ENCODE peak calls at places on chromosomes 12 and 14, in four cellular contexts. O is right atrium auricular region; A is CD8-positive, alpha-beta T cell; R is transverse colon. L is an unnamed sample. For H3K36me3, the result is how much of the 10 kb centered on the place peaks cover.

GRCh38 chr14:34872822-34873590 is 2.2 kb downstream of the BAZ1A start:
- DNase-seq in O (no peak), A (no peak), R (peak), L (no peak)

GRCh38 chr14:51677738-51678137 is 26.0 kb downstream of the FRMD6 start:
- DNase-seq in O (no peak), A (no peak), R (no peak), L (no peak)

GRCh38 chr12:94098466-94098865 is 49.9 kb upstream of the PLXNC1 start:
- DNase-seq in O (no peak), A (no peak), R (no peak), L (no peak)

GRCh38 chr12:75795125-75795524 is 236.5 kb downstream of the PHLDA1 start:
- DNase-seq in O (no peak), A (no peak), R (no peak), L (no peak)

GRCh38 chr14:59028476-59029202 is 159.8 kb upstream of the DAAM1 start:
- DNase-seq in O (no peak), A (no peak), R (peak), L (no peak)

GRCh38 chr12:72543777-72544467 is 271.8 kb downstream of the TRHDE start:
- DNase-seq in O (no peak), A (no peak), R (no peak), L (no peak)

GRCh38 chr12:15928345-15928744 is 17.2 kb downstream of the DERA start:
- DNase-seq in O (no peak), A (no peak), R (no peak), L (no peak)

GRCh38 chr12:106750524-106750923 is 24.0 kb upstream of the RIC8B start:
- DNase-seq in O (no peak), A (no peak), R (no peak), L (no peak)

GRCh38 chr12:14129601-14130178 is 148.3 kb upstream of the GRIN2B start:
- DNase-seq in O (no peak), A (no peak), R (no peak), L (no peak)

GRCh38 chr14:105884808-105885281 is 358.5 kb downstream of the TMEM121 start:
- DNase-seq in O (no peak), A (no peak), R (no peak), L (peak)

GRCh38 chr12:92928431-92928961 is 599 bp downstream of the EEA1 start:
- DNase-seq in O (peak), A (peak), R (peak), L (peak)

GRCh38 chr14:22793976-22794375 is 21.3 kb downstream of the SLC7A7 start:
- DNase-seq in O (no peak), A (no peak), R (no peak), L (no peak)

GRCh38 chr12:28292699-28293098 is 102.4 kb downstream of the CCDC91 start:
- DNase-seq in O (no peak), A (no peak), R (no peak), L (no peak)

GRCh38 chr12:3227076-3227975 is 150.1 kb downstream of the TSPAN9 start:
- DNase-seq in O (no peak), A (no peak), R (no peak), L (no peak)

GRCh38 chr14:59482120-59482434 is 2.1 kb downstream of the L3HYPDH start:
- DNase-seq in O (no peak), A (no peak), R (no peak), L (no peak)

GRCh38 chr12:57626111-57626928 is 6.7 kb downstream of the B4GALNT1 start:
- DNase-seq in O (no peak), A (no peak), R (no peak), L (no peak)

GRCh38 chr14:87898301-87898700 is 94.7 kb downstream of the GALC start:
- DNase-seq in O (no peak), A (no peak), R (no peak), L (no peak)

GRCh38 chr14:103089386-103090335 is 4.9 kb upstream of the EXOC3L4 start:
- DNase-seq in O (no peak), A (no peak), R (no peak), L (no peak)

GRCh38 chr14:61713724-61714437 is 18.6 kb downstream of the HIF1A start:
- DNase-seq in O (no peak), A (no peak), R (no peak), L (no peak)

GRCh38 chr12:9925746-9926393 is 6.3 kb downstream of the CLEC2A start:
- DNase-seq in O (no peak), A (no peak), R (no peak), L (no peak)

GRCh38 chr14:70909788-70910614 is 2.7 kb downstream of the PCNX1 start:
- DNase-seq in O (no peak), A (no peak), R (no peak), L (no peak)

GRCh38 chr14:80364816-80365215 is 153.5 kb upstream of the DIO2 start:
- DNase-seq in O (no peak), A (no peak), R (no peak), L (no peak)

DNA sequence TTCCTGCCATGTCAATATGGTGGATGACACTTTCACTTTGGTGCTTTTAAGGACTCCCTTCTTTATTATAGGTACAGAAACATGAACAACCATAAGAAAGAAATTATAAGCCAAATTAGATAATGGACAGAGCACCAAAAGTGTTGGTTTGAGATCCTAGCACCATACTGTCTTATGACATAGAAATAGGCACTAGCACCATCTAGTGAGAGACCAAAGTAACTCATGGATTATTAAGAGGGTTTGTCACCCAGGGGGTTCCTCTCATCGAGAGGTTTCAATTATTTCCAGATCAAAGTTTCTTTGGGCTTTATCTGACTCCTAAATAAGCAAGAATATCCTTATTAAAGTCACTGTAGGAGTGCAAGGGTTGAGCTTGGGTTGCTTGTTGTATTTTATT is 153.0 kb upstream of the DIO2 start:
- DNase-seq in O (no peak), A (no peak), R (no peak), L (no peak)
- H3K27ac ChIP-seq in O (no peak), A (no peak), R (no peak), L (no peak)

DNA sequence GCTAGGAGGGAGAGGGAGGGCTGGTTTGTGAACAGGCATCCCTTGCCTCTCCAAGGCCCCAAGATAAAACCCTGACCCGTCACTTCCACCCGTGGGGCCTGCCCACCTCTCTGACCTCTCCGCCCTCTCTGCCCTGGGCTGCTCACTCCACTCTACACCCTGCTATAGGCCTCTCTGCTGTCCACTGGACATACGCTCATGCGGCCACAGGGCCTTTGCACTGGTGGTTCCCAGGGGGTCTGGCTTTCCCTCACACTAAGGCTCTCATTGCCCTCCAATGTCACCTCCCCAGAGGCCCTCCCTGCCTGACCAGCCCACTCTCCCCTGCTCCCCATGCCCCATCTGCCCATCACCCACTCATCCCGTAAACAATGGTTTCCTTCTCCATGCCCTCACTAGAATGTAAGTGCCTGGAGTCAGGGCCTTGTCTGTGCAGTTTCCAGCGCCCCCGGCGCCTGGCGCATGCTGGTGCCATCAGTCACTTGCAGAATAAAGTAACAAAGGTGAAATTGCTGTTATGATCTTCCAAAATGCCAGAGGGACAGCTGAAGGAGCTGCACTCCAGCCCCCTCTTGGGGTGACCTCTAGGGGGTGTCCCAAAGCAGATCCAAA is 73.6 kb downstream of the RFLNA start:
- DNase-seq in O (no peak), A (no peak), R (no peak), L (no peak)
- H3K36me3 ChIP-seq in O (under half), A (under half), R (under half), L (under half)

DNA sequence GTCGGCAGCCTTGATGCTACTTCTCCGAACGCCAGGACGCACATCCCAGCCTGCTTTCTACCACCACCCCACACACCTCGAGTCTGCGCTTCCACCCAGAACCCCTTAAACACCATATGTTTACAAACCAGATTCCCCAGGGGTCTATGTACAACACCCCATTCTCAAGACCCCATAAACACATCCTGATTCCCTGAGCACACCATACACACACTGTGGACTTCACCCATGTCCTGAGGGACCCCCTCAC is 738 bp downstream of the TTC7B start:
- DNase-seq in O (no peak), A (no peak), R (no peak), L (no peak)
- H3K4me3 ChIP-seq in O (peak), A (no peak), R (peak), L (peak)

GRCh38 chr12:12350868-12351463 is 924 bp upstream of the MANSC1 start:
- DNase-seq in O (no peak), A (no peak), R (peak), L (no peak)
- H3K27ac ChIP-seq in O (no peak), A (no peak), R (peak), L (no peak)

DNA sequence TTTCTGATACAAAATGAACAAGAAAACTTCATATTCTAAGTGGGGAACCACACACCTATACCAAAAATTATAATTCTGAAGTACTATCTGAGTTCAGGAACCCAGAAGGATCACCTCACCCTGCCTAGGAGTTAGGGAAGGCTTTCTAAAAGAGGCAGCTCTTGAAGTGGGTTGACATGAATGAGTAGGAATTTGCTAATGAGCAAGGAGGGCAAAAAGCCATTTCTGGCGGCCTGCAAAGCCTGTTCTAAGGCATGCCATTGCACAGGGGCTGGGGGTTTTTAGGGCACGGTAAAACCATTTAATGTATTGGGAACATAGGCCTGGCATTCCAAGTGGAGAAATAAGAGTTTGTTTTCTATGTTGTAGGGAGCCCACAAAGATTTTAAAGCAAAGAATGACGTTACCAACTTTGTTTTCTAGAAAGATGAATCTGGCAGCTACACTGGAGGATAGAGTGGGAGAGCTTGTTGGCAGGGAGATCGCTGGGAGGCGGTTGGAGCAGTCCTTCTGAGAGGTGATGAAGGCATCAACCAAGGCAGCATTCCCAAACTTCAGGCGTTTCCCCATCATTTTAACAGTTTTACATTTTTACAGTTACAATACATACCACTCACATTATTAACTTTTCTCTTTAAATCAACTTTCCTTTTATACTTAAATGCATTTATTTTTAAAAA is 14.1 kb downstream of the IFT43 start:
- DNase-seq in O (no peak), A (no peak), R (no peak), L (no peak)
- H3K36me3 ChIP-seq in O (under half), A (under half), R (under half), L (under half)

GRCh38 chr12:114670257-114670955 is 13.6 kb downstream of the TBX3 start:
- DNase-seq in O (no peak), A (no peak), R (no peak), L (no peak)

GRCh38 chr12:114667669-114668150 is 16.3 kb downstream of the TBX3 start:
- DNase-seq in O (no peak), A (no peak), R (no peak), L (no peak)

GRCh38 chr12:114669501-114670256 is 14.3 kb downstream of the TBX3 start:
- DNase-seq in O (no peak), A (no peak), R (no peak), L (no peak)

GRCh38 chr12:114668151-114668891 is 15.7 kb downstream of the TBX3 start:
- DNase-seq in O (peak), A (no peak), R (peak), L (peak)

DNA sequence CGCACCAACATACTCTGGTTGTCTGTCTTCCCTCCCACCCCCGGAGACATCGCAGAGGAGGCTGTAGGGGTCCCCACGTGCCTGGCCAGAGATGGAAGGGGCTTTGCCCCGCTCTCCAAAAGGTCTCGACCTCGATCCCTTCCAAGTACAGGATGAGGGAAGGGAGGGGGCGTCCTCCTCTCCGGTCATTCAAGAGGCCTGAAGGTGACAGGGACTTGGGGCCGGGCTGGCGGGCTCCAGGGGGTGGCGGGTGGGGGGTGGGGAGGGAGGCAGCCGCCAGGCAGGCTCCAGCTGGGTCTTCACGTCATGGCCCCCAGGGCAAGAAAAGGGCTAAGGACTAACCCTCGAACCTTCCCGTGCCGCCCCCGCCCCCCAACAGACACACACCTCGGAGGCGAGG is 15.1 kb downstream of the TBX3 start:
- DNase-seq in O (no peak), A (no peak), R (no peak), L (no peak)
- H3K4me3 ChIP-seq in O (peak), A (no peak), R (peak), L (peak)

GRCh38 chr12:110503432-110503831 is 1.3 kb downstream of the RAD9B start:
- DNase-seq in O (no peak), A (no peak), R (no peak), L (no peak)

GRCh38 chr12:110501722-110502448 is at the start of the genes RAD9B and VPS29:
- DNase-seq in O (peak), A (peak), R (peak), L (peak)

GRCh38 chr12:110502449-110502738 is 263 bp downstream of the RAD9B start:
- DNase-seq in O (no peak), A (no peak), R (no peak), L (no peak)

GRCh38 chr12:110498984-110499706 is 2.8 kb downstream of the VPS29 start:
- DNase-seq in O (no peak), A (no peak), R (no peak), L (no peak)

GRCh38 chr12:110501378-110501721 is 561 bp downstream of the VPS29 start:
- DNase-seq in O (no peak), A (no peak), R (no peak), L (peak)
- H3K27ac ChIP-seq in O (peak), A (peak), R (peak), L (peak)

GRCh38 chr12:334114-334513 is 55.0 kb downstream of the KDM5A start:
- DNase-seq in O (no peak), A (no peak), R (no peak), L (no peak)

GRCh38 chr12:337039-337438 is 52.1 kb downstream of the KDM5A start:
- DNase-seq in O (no peak), A (no peak), R (no peak), L (no peak)

DNA sequence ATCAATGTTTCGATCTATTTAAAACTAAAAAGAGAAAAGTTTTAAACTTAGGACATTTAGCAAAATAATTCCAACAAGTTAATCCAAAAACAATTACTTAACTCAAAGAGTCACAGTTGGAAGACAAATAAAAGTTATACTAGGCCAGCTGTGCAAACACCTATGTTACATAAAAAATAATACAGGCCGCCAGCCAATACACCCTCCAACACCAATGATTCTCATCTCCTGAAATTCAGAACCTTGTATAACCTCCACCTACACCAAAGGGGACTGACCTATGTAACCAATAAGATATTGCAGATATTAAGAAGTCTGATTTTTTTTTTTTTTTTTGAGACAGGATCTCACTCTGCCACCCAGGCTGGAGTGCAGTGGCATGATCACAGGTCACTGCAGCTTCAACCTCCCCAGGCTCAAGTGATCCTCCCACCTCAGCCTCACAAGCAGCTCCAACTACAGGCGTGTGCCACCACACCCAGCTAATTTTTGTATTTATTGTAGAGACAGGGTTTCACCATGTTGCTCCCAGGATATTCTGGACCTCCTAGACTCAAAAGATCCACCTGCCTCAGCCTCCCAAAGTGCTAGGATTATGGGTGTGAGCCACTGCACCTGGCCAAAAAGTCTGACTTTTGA is 49.4 kb downstream of the KDM5A start:
- DNase-seq in O (no peak), A (no peak), R (no peak), L (no peak)
- H3K36me3 ChIP-seq in O (under half), A (under half), R (under half), L (half or more)

DNA sequence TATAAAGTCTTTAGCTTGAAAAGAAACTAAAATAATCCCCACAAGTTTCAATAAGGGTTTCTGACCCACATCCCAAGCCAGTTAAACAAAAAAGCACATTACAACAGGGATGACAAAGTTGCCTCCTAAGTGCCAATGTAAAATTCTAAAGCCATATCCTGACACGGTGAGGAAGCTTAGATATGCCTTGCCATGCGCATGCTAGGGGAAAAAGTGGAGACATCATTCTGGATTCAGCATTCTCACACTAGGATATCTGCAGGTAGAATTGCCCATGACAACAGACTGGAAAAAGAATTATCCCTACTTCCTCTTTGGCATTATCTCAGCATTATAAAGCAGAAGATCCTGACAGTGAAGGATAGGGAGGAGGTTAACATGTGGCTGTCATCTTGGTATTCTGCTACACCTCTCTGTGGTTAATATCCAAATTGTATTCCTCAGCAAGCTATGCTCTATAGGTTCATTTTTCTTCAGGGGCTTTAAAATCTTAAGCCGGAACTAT is 4.9 kb downstream of the DUSP6 start:
- DNase-seq in O (no peak), A (no peak), R (no peak), L (no peak)
- H3K4me3 ChIP-seq in O (no peak), A (no peak), R (no peak), L (no peak)

GRCh38 chr14:69050235-69051184 is 71.4 kb upstream of the ACTN1 start:
- DNase-seq in O (no peak), A (no peak), R (no peak), L (no peak)
- H3K27ac ChIP-seq in O (peak), A (no peak), R (peak), L (peak)

L was measured in tibial artery.